ENCODE peak calls at places on chromosome 20, in four cellular contexts. P is fibroblast of pulmonary artery, M is coronary artery, I is sigmoid colon. S is an unnamed sample.

GRCh38 chr20:19966840-19967239 is 50.3 kb upstream of the NAA20 start:
- DNase-seq in P (no peak), M (no peak), I (no peak), S (no peak)

GRCh38 chr20:20267685-20268429 is 100.0 kb upstream of the INSM1 start:
- DNase-seq in I (no peak), M (no peak), P (no peak), S (no peak)

GRCh38 chr20:45032781-45033180 is 66.5 kb downstream of the STK4 start:
- DNase-seq in M (no peak), I (no peak), P (no peak), S (no peak)

GRCh38 chr20:57708694-57709673 is 831 bp downstream of the PMEPA1 start:
- DNase-seq in P (peak; percentile 18), M (no peak), I (peak; percentile 79), S (no peak)

GRCh38 chr20:21141825-21142224 is 15.9 kb downstream of the KIZ start:
- DNase-seq in P (no peak), M (no peak), I (no peak), S (no peak)

GRCh38 chr20:8155848-8156602 is 24.0 kb downstream of the PLCB1 start:
- DNase-seq in M (no peak), P (no peak), I (no peak), S (peak; percentile 7)

GRCh38 chr20:38985060-38985459 is 22.9 kb downstream of the DHX35 start:
- DNase-seq in I (no peak), P (no peak), M (no peak), S (no peak)

GRCh38 chr20:19427480-19427879 is 215.0 kb downstream of the SLC24A3 start:
- DNase-seq in P (no peak), M (no peak), I (no peak), S (no peak)

GRCh38 chr20:3045042-3045815 is 623 bp upstream of the MRPS26 start:
- DNase-seq in P (peak; percentile 66), M (peak; percentile 92), I (peak; percentile 90), S (peak; percentile 68)

GRCh38 chr20:54132612-54133433 is 41.0 kb downstream of the CYP24A1 start:
- DNase-seq in P (peak; percentile 98), I (peak; percentile 72), M (no peak), S (peak; percentile 99)

GRCh38 chr20:37345339-37346231 is at the start of gene SRC:
- DNase-seq in I (peak; percentile 95), M (peak; percentile 78), P (peak; percentile 72), S (peak; percentile 75)

GRCh38 chr20:58028123-58028522 is 200.3 kb downstream of the ANKRD60 start:
- DNase-seq in M (no peak), P (no peak), I (no peak), S (no peak)

GRCh38 chr20:38245753-38246152 is 14.8 kb downstream of the KIAA1755 start:
- DNase-seq in M (no peak), I (peak; percentile 91), P (no peak), S (no peak)

GRCh38 chr20:60630609-60631008 is 621.5 kb upstream of the CDH4 start:
- DNase-seq in M (no peak), I (no peak), P (no peak), S (no peak)

GRCh38 chr20:12414446-12415274 is 497.0 kb downstream of the BTBD3 start:
- DNase-seq in I (no peak), M (no peak), P (peak; percentile 29), S (peak; percentile 51)

GRCh38 chr20:60402209-60403058 is 444.2 kb downstream of the CDH26 start:
- DNase-seq in P (no peak), M (no peak), I (no peak), S (no peak)

GRCh38 chr20:19291024-19291817 is 78.8 kb downstream of the SLC24A3 start:
- DNase-seq in P (no peak), M (no peak), I (no peak), S (no peak)

GRCh38 chr20:57560554-57561355 is at the start of gene PCK1:
- DNase-seq in P (peak; percentile 6), I (no peak), M (no peak), S (no peak)

GRCh38 chr20:58084966-58085365 is 143.5 kb downstream of the ANKRD60 start:
- DNase-seq in M (peak; percentile 26), P (no peak), I (no peak), S (no peak)

GRCh38 chr20:52047811-52048302 is 143.7 kb downstream of the ZFP64 start:
- DNase-seq in M (no peak), I (no peak), P (peak; percentile 33), S (no peak)

GRCh38 chr20:17966432-17967312 is 1.9 kb downstream of the SNX5 start:
- DNase-seq in I (no peak), M (no peak), P (peak; percentile 58), S (peak; percentile 46)
- TF ChIP-seq CTCF in I (peak; percentile 19), M (no peak), P (peak; percentile 33), S (peak; percentile 32)

DNA sequence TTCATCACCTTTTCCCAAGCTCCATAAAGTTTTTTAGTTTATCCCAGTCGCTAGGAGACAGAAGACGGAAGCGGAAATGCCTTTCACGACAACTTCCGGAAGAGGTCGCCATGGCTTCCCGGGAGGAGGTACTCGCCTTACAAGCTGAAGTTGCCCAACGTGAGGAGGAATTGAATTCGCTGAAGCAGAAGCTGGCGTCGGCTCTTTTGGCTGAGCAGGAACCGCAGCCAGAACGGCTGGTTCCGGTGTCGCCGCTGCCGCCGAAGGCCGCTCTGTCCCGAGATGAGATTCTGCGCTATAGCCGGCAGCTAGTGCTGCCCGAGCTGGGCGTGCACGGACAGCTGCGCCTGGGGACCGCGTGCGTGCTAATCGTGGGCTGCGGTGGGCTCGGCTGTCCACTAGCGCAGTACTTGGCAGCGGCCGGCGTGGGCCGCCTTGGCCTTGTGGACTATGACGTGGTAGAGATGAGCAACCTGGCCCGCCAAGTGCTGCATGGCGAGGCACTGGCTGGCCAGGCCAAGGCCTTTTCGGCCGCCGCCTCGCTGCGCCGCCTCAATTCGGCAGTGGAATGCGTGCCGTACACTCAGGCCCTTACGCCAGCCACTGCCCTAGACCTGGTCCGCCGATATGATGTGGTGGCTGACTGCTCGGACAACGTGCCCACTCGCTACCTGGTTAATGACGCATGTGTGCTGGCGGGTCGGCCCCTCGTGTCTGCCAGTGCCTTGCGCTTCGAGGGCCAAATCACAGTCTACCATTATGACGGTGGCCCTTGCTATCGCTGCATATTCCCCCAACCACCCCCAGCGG is at the start of gene MOCS3:
- DNase-seq in I (peak; percentile 93), P (peak; percentile 96), M (peak; percentile 92), S (peak; percentile 96)
- TF ChIP-seq CTCF in I (no peak), P (no peak), M (no peak), S (no peak)

GRCh38 chr20:42530855-42531674 is 658.6 kb downstream of the PTPRT start:
- DNase-seq in M (no peak), I (no peak), P (peak; percentile 3), S (peak; percentile 4)
- TF ChIP-seq CTCF in M (no peak), I (peak; percentile 16), P (peak; percentile 24), S (peak; percentile 44)

GRCh38 chr20:62376112-62377063 is 9.3 kb upstream of the LAMA5 start:
- DNase-seq in M (no peak), P (peak; percentile 62), I (peak; percentile 87), S (peak; percentile 76)
- TF ChIP-seq CTCF in M (peak; percentile 46), P (peak; percentile 50), I (peak; percentile 63), S (peak; percentile 58)